ENCODE peak calls at places on chromosomes 16 and 17, in ten cellular contexts. G is NCI-H748 treated with DMSO at 0.1 percent for 48 hours; Z is T47D; S is SHP77; Q is psoas muscle; X is WTC11; U is AG04450; N is HL-60; A is GDM1; W is activated T-helper 1 cell treated with anti-CD3 and anti-CD28 coated beads, Interleukin-2, amount 50 U/mL, for 16 hours. D is an unnamed sample.

GRCh38 chr16:12793120-12793889 is 10.4 kb downstream of the CPPED1 start:
- DNase-seq in G (no peak), Z (no peak), S (no peak), Q (no peak), X (peak; percentile 65), U (no peak), N (no peak), A (no peak), W (no peak), D (peak; percentile 64)

GRCh38 chr17:8602679-8603078 is 27.8 kb downstream of the MYH10 start:
- DNase-seq in G (no peak), Z (no peak), S (no peak), Q (no peak), X (no peak), U (no peak), N (no peak), A (no peak), W (no peak), D (no peak)

GRCh38 chr17:53719229-53719628 is 103.5 kb upstream of the KIF2B start:
- DNase-seq in G (no peak), Z (no peak), S (no peak), Q (no peak), X (no peak), U (no peak), N (no peak), A (no peak), W (no peak), D (no peak)

GRCh38 chr16:22373662-22374310 is 633 bp downstream of the CDR2 start:
- DNase-seq in G (no peak), Z (no peak), S (no peak), Q (peak; percentile 62), X (peak; percentile 42), U (no peak), N (peak; percentile 31), A (no peak), W (no peak), D (peak; percentile 44)

GRCh38 chr17:30897311-30897710 is 8.7 kb downstream of the TEFM start:
- DNase-seq in G (no peak), Z (no peak), S (no peak), Q (no peak), X (no peak), U (no peak), N (no peak), A (no peak), W (no peak), D (no peak)

GRCh38 chr17:50047488-50048126 is 8.3 kb upstream of the ITGA3 start:
- DNase-seq in G (no peak), Z (no peak), S (no peak), Q (no peak), X (no peak), U (no peak), N (no peak), A (peak; percentile 31), W (no peak), D (peak; percentile 66)

GRCh38 chr16:57530104-57530522 is 6.3 kb downstream of the CCDC102A start:
- DNase-seq in G (no peak), Z (no peak), S (peak; percentile 38), Q (no peak), X (peak; percentile 7), U (peak; percentile 29), N (no peak), A (peak; percentile 40), W (peak; percentile 56), D (peak; percentile 62)

GRCh38 chr17:82876602-82877391 is 37.0 kb upstream of the ZNF750 start:
- DNase-seq in G (no peak), Z (peak; percentile 96), S (no peak), Q (peak; percentile 82), X (peak; percentile 41), U (peak; percentile 65), N (peak; percentile 9), A (no peak), W (no peak), D (peak; percentile 57)

GRCh38 chr17:68053237-68054030 is 17.9 kb downstream of the KPNA2 start:
- DNase-seq in G (no peak), Z (no peak), S (no peak), Q (peak; percentile 41), X (no peak), U (peak; percentile 64), N (no peak), A (no peak), W (no peak), D (no peak)

GRCh38 chr16:89409161-89409711 is 81.1 kb downstream of the ANKRD11 start:
- DNase-seq in G (no peak), Z (no peak), S (no peak), Q (no peak), X (no peak), U (no peak), N (no peak), A (no peak), W (peak; percentile 43), D (peak; percentile 85)

GRCh38 chr16:10039220-10040096 is 142.8 kb downstream of the GRIN2A start:
- DNase-seq in G (peak; percentile 31), Z (peak; percentile 41), S (no peak), Q (no peak), X (peak; percentile 63), U (no peak), N (no peak), A (no peak), W (no peak), D (peak; percentile 82)

D was measured in mesendoderm.